ENCODE peak calls at places on chromosome 22, in seven cellular contexts. X is activated CD8-positive, alpha-beta T cell treated with anti-CD3 and anti-CD28 coated beads for 36 hours; J is progenitor cell of endocrine pancreas; L is brain microvascular endothelial cell; H is upper lobe of right lung; O is glutamatergic neuron; K is transverse colon. S is an unnamed sample.

GRCh38 chr22:31631381-31631780 is 30.6 kb downstream of the PISD start:
- DNase-seq in X (no peak), J (no peak), L (no peak), H (no peak), O (no peak), K (no peak), S (no peak)

GRCh38 chr22:22968366-22968765 is 80.8 kb downstream of the IGLL5 start:
- DNase-seq in X (no peak), J (no peak), L (no peak), H (no peak), O (no peak), K (no peak), S (no peak)

GRCh38 chr22:20205964-20206708 is 55.3 kb upstream of the CCDC188 start:
- DNase-seq in X (peak), J (no peak), L (peak), H (peak), O (no peak), K (peak), S (peak)

GRCh38 chr22:48242461-48242864 is 1480.0 kb downstream of the TBC1D22A start:
- DNase-seq in X (no peak), J (no peak), L (no peak), H (no peak), O (no peak), K (no peak), S (no peak)

GRCh38 chr22:37669586-37669985 is 5.8 kb upstream of the LGALS1 start:
- DNase-seq in X (no peak), J (no peak), L (no peak), H (no peak), O (no peak), K (no peak), S (no peak)

GRCh38 chr22:34102633-34103032 is 182.4 kb upstream of the LARGE1 start:
- DNase-seq in X (no peak), J (no peak), L (no peak), H (no peak), O (no peak), K (no peak), S (no peak)

GRCh38 chr22:24810043-24810749 is 4.2 kb downstream of the SGSM1 start:
- DNase-seq in X (no peak), J (no peak), L (no peak), H (no peak), O (no peak), K (no peak), S (no peak)

GRCh38 chr22:36415415-36416168 is 27.8 kb upstream of the MYH9 start:
- DNase-seq in X (no peak), J (no peak), L (no peak), H (no peak), O (no peak), K (no peak), S (no peak)

GRCh38 chr22:19109198-19110063 is 12.8 kb downstream of the DGCR2 start:
- DNase-seq in X (peak), J (no peak), L (no peak), H (peak), O (no peak), K (peak), S (peak)

GRCh38 chr22:30743257-30744020 is 48.8 kb downstream of the OSBP2 start:
- DNase-seq in X (peak), J (no peak), L (no peak), H (no peak), O (no peak), K (no peak), S (no peak)

GRCh38 chr22:19456541-19456940 is 9.0 kb upstream of the C22orf39 start:
- DNase-seq in X (no peak), J (no peak), L (no peak), H (no peak), O (no peak), K (no peak), S (no peak)

GRCh38 chr22:40920526-40920925 is 30.7 kb upstream of the RBX1 start:
- DNase-seq in X (no peak), J (no peak), L (no peak), H (no peak), O (no peak), K (no peak), S (no peak)

GRCh38 chr22:23036684-23037428 is 33.5 kb upstream of the GNAZ start:
- DNase-seq in X (peak), J (no peak), L (no peak), H (no peak), O (no peak), K (no peak), S (peak)

GRCh38 chr22:24424901-24425775 is 2.3 kb upstream of the ADORA2A start:
- DNase-seq in X (no peak), J (no peak), L (no peak), H (no peak), O (peak), K (no peak), S (no peak)

GRCh38 chr22:24133187-24133965 is 47.9 kb upstream of the SUSD2 start:
- DNase-seq in X (peak), J (no peak), L (no peak), H (peak), O (no peak), K (no peak), S (peak)

GRCh38 chr22:28711820-28712777 is 29.5 kb downstream of the CHEK2 start:
- DNase-seq in X (no peak), J (no peak), L (peak), H (no peak), O (no peak), K (no peak), S (peak)

GRCh38 chr22:33735978-33736377 is 184.3 kb downstream of the LARGE1 start:
- DNase-seq in X (no peak), J (no peak), L (no peak), H (no peak), O (no peak), K (no peak), S (no peak)

GRCh38 chr22:23124611-23125511 is 16.9 kb downstream of the RSPH14 start:
- DNase-seq in X (no peak), J (no peak), L (no peak), H (no peak), O (no peak), K (no peak), S (no peak)

GRCh38 chr22:19772422-19772672 is 11.8 kb downstream of the TBX1 start:
- DNase-seq in X (no peak), J (no peak), L (no peak), H (no peak), O (no peak), K (no peak), S (no peak)

GRCh38 chr22:50507991-50508884 is at the start of gene NCAPH2:
- DNase-seq in X (peak), J (no peak), L (peak), H (peak), O (peak), K (peak), S (peak)

GRCh38 chr22:46637711-46638600 is 17.8 kb downstream of the GRAMD4 start:
- DNase-seq in X (no peak), J (no peak), L (no peak), H (no peak), O (no peak), K (no peak), S (no peak)

GRCh38 chr22:17984114-17984513 is 40.2 kb downstream of the MICAL3 start:
- DNase-seq in X (no peak), J (no peak), L (no peak), H (no peak), O (no peak), K (no peak), S (no peak)

GRCh38 chr22:44729391-44730012 is 22.9 kb upstream of the ARHGAP8 start:
- DNase-seq in X (peak), J (no peak), L (peak), H (no peak), O (no peak), K (no peak), S (peak)
- TF ChIP-seq CTCF in X (no peak), J (no peak), L (peak), H (peak), O (no peak), K (no peak), S (peak)

DNA sequence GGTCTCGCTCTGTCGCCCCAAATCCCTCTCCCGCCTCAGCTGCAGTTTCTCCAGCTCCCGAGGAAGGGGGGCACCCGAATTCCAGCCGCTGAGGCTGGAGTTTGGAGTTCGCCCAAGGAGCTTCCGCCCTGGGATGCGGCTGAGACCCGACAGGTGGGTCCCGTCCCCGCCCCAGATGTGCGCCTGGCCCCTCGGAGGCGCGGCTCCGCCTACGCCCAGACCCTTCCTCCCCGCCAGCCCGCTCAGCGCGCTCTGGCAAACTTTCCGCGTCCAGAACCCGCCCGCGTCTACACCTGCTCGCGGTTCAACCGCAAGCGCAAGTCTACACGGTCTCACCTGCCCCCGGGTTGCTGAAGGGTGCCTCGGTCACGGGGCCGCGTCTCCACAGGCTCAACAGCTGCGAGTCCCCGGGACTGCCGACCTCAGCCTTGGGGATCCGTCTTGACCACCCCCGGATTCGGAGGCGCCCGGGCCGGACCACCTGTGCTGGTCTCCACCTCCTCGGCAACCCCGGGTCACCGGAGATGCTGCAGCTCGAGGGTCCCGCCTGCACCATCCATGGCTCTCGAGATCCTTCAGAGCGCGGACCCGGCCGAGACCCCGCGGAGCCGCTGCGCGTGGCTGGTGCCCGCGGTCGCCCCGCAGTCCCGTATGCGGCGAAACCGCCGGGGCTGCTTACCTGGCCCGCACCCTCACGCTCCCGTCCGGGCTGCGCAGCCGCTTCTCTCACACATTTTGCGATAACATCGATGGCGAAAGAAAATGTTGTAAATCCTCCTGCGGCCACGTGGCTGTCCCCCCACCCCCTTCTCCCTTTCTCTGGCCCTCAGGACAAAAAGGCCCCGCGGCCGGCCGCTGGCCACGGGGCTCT is 63.6 kb downstream of the NFAM1 start:
- DNase-seq in X (peak), J (peak), L (no peak), H (no peak), O (peak), K (peak), S (no peak)
- TF ChIP-seq CTCF in X (no peak), J (no peak), L (no peak), H (no peak), O (no peak), K (no peak), S (no peak)

GRCh38 chr22:42632096-42632495 is 8.3 kb downstream of the ATP5MGL start:
- DNase-seq in X (no peak), J (no peak), L (no peak), H (no peak), O (peak), K (no peak), S (peak)
- TF ChIP-seq CTCF in X (no peak), J (peak), L (peak), H (peak), O (peak), K (no peak), S (peak)

DNA sequence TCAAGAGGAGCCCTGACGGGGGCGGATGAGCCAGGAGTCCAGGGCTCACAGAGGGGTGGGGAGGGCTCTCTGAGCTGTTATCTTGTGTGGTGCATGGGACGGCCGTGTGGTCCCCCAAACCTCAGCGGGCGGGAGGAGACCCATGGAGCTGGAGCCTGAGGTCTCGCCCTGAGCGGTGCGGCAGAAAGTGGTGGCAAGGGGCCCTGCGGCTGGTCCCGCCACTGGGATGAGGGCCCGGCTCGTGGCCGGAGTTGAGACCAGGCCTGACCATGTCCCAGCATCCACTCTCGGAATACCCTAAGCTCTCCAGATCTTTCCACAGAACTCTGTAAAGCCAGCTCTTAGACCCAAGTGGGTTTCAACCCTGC is 22.6 kb upstream of the TTLL12 start:
- DNase-seq in X (no peak), J (no peak), L (no peak), H (no peak), O (no peak), K (no peak), S (no peak)
- TF ChIP-seq CTCF in X (no peak), J (no peak), L (no peak), H (no peak), O (no peak), K (no peak), S (no peak)

DNA sequence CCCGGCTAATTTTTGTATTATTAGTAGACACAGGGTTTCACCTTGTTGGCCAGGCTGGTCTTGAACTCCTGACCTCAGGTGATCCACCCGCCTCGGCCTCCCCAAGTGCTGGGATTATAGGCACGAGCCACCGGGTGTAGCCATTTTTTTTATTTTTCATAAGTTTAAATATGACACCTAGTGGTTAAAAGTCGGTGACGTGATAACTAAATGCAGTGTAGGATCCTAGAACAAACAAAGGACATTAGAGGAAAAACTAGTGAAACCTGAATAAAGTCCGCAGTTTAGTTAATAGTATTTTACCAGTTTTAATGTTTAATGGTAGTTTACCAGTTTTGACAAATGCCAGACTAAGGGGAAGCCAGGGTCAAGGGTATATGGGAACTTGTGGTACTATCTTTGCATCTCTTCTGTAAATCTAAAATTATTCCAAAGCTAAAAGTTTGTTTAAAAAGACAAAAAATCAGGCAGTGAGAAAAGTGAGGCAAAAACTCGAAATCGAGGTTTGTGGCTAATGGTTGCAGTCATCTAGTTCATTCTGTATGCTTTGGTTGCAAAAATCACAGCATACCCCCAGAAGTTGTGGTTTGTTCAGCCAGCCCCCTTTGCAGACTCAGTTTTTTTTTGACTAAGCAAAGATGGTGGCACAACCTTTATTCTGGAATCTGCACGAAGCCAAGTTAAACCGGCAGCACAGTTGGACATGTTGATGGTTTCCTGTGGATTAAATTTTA is 29.6 kb downstream of the TOM1 start:
- DNase-seq in X (no peak), J (no peak), L (no peak), H (no peak), O (no peak), K (no peak), S (no peak)
- TF ChIP-seq CTCF in X (no peak), J (no peak), L (no peak), H (no peak), O (no peak), K (no peak), S (no peak)